ENCODE peak calls at places on chromosomes 13 and 19, in five cellular contexts. R is Peyer's patch; I is omental fat pad; W is stimulated activated naive B cell treated with anti-CD40 and anti-IgM and Interleukin-4, amounts not matched to agents 10 μg/mL and 1 μg/mL and 100 μg/mL, for 72 hours; J is GM23248. Z is an unnamed sample.

GRCh38 chr13:57629821-57630235 is 1.7 kb upstream of the PCDH17 start:
- DNase-seq in R (peak), I (peak), J (peak), W (peak), Z (peak)

GRCh38 chr13:44368062-44368591 is 5.5 kb upstream of the SERP2 start:
- DNase-seq in W (no peak), I (no peak), J (peak), R (no peak), Z (no peak)

GRCh38 chr13:113187263-113187669 is 21.2 kb downstream of the PCID2 start:
- DNase-seq in I (peak), J (peak), W (no peak), R (peak), Z (no peak)

GRCh38 chr13:84211048-84211447 is 328.8 kb upstream of the SLITRK1 start:
- DNase-seq in J (no peak), W (no peak), R (no peak), I (no peak), Z (no peak)

GRCh38 chr13:25776722-25777121 is 275.1 kb downstream of the SHISA2 start:
- DNase-seq in R (no peak), W (no peak), J (no peak), I (no peak), Z (no peak)

GRCh38 chr13:52739468-52740071 is at the start of gene CNMD:
- DNase-seq in W (no peak), I (no peak), R (no peak), J (no peak), Z (no peak)

GRCh38 chr13:42110410-42111155 is 62.1 kb downstream of the DGKH start:
- DNase-seq in R (no peak), W (no peak), I (no peak), J (peak), Z (no peak)

GRCh38 chr19:49149652-49150105 is 5.5 kb downstream of the HRC start:
- DNase-seq in W (no peak), R (peak), I (no peak), J (peak), Z (peak)

GRCh38 chr19:4929186-4929585 is 19.9 kb downstream of the UHRF1 start:
- DNase-seq in R (no peak), W (no peak), I (no peak), J (peak), Z (no peak)

GRCh38 chr19:35987571-35987896 is 7.5 kb upstream of the SDHAF1 start:
- DNase-seq in I (no peak), R (no peak), J (no peak), W (no peak), Z (no peak)

GRCh38 chr19:40691421-40692211 is 1.2 kb upstream of the NUMBL start:
- DNase-seq in W (no peak), J (peak), I (no peak), R (no peak), Z (no peak)

Z was measured in right lobe of liver.